ENCODE peak calls at places on chromosomes 2 and 18, in five cellular contexts. G, R, B, C and X are unnamed samples.

GRCh38 chr2:239441724-239442123 is 40.9 kb upstream of the HDAC4 start:
- DNase-seq in B (no peak), G (no peak), C (no peak), R (no peak), X (no peak)

GRCh38 chr18:69980982-69981804 is 33.5 kb upstream of the CD226 start:
- DNase-seq in B (no peak), C (no peak), R (no peak), G (no peak), X (no peak)

GRCh38 chr2:20600756-20601325 is 50.1 kb downstream of the HS1BP3 start:
- DNase-seq in G (no peak), R (no peak), C (no peak), B (no peak), X (no peak)

GRCh38 chr18:55097406-55098170 is 138.3 kb upstream of the CCDC68 start:
- DNase-seq in B (no peak), R (no peak), G (no peak), C (no peak), X (no peak)

GRCh38 chr2:168614291-168615018 is 158.4 kb downstream of the CERS6 start:
- DNase-seq in R (no peak), B (no peak), G (no peak), C (no peak), X (no peak)

GRCh38 chr2:115160523-115161521 is 718.4 kb downstream of the DPP10 start:
- DNase-seq in B (no peak), C (no peak), R (no peak), G (no peak), X (no peak)

GRCh38 chr2:68835636-68836035 is 35.6 kb downstream of the BMP10 start:
- DNase-seq in R (no peak), C (no peak), B (no peak), G (no peak), X (no peak)

GRCh38 chr2:145221032-145221431 is 701.1 kb upstream of the ZEB2 start:
- DNase-seq in C (no peak), R (no peak), G (no peak), B (no peak), X (no peak)

GRCh38 chr2:15840969-15841368 is 99.4 kb upstream of the MYCN start:
- DNase-seq in C (no peak), R (no peak), G (no peak), B (no peak), X (no peak)

GRCh38 chr2:59702026-59702425 is 851.4 kb downstream of the BCL11A start:
- DNase-seq in R (no peak), C (no peak), G (no peak), B (no peak), X (no peak)

GRCh38 chr2:114128725-114129124 is 238.8 kb downstream of the ACTR3 start:
- DNase-seq in G (no peak), R (no peak), C (no peak), B (no peak), X (no peak)

GRCh38 chr2:164306872-164307271 is 314.4 kb downstream of the GRB14 start:
- DNase-seq in B (no peak), C (no peak), R (no peak), G (no peak), X (no peak)